ENCODE peak calls at places on chromosome 1, in nine cellular contexts. E, K, V, F, H, C, X, J and N are unnamed samples.

GRCh38 chr1:71413441-71414170 is 332.8 kb upstream of the ZRANB2 start:
- DNase-seq in E (no peak), X (no peak), K (no peak), V (no peak), H (no peak), J (no peak), F (no peak), C (no peak), N (no peak)

GRCh38 chr1:57833296-57833695 is 409.4 kb upstream of the DAB1 start:
- DNase-seq in K (no peak), V (no peak), C (no peak), J (no peak), X (no peak), F (no peak), E (no peak), H (no peak), N (no peak)

GRCh38 chr1:160416369-160416768 is 16.0 kb downstream of the VANGL2 start:
- DNase-seq in H (no peak), K (peak; percentile 42), X (no peak), C (no peak), J (no peak), F (peak; percentile 36), V (peak; percentile 34), E (no peak), N (peak; percentile 33)

GRCh38 chr1:56298866-56299265 is 280.5 kb downstream of the PLPP3 start:
- DNase-seq in H (no peak), X (no peak), J (no peak), K (no peak), F (no peak), C (no peak), V (no peak), E (no peak), N (no peak)

GRCh38 chr1:39102537-39103320 is 76.6 kb downstream of the NDUFS5 start:
- DNase-seq in H (no peak), C (no peak), F (peak; percentile 50), E (peak; percentile 46), K (no peak), J (peak; percentile 42), X (no peak), V (peak; percentile 67), N (peak; percentile 69)

GRCh38 chr1:63774617-63775417 is 1.0 kb downstream of the ROR1 start:
- DNase-seq in X (peak; percentile 18), K (peak; percentile 13), H (no peak), V (peak; percentile 92), J (no peak), C (peak; percentile 46), E (peak; percentile 15), F (no peak), N (no peak)

GRCh38 chr1:206662396-206663092 is 22.2 kb upstream of the MAPKAPK2 start:
- DNase-seq in K (no peak), X (no peak), V (no peak), J (no peak), F (no peak), E (no peak), H (no peak), C (no peak), N (no peak)

GRCh38 chr1:159900086-159900680 is at the start of gene CFAP45:
- DNase-seq in C (peak; percentile 72), V (peak; percentile 86), X (no peak), K (no peak), F (peak; percentile 65), E (no peak), J (peak; percentile 69), H (no peak), N (peak; percentile 65)

GRCh38 chr1:113758631-113759340 is 500 bp downstream of the PHTF1 start:
- DNase-seq in X (peak; percentile 13), E (peak; percentile 57), C (peak; percentile 73), H (peak; percentile 55), K (peak; percentile 20), F (peak; percentile 23), J (peak; percentile 69), V (peak; percentile 95), N (peak; percentile 30)

GRCh38 chr1:94218332-94218731 is 19.1 kb downstream of the ARHGAP29 start:
- DNase-seq in C (no peak), V (no peak), H (no peak), K (no peak), J (no peak), F (no peak), X (no peak), E (no peak), N (no peak)

GRCh38 chr1:79293611-79294010 is 287.1 kb upstream of the ADGRL4 start:
- DNase-seq in V (no peak), H (no peak), K (no peak), J (no peak), C (no peak), F (no peak), X (no peak), E (no peak), N (no peak)

GRCh38 chr1:85550784-85551516 is 29.6 kb upstream of the CCN1 start:
- DNase-seq in K (no peak), F (no peak), C (no peak), E (no peak), H (no peak), J (no peak), X (no peak), V (no peak), N (no peak)

GRCh38 chr1:212613440-212614335 is 5.1 kb downstream of the ATF3 start:
- DNase-seq in K (no peak), V (no peak), C (no peak), H (no peak), J (no peak), F (no peak), X (no peak), E (no peak), N (no peak)

GRCh38 chr1:202624781-202625108 is 85.5 kb downstream of the SYT2 start:
- DNase-seq in V (no peak), C (no peak), X (no peak), H (no peak), E (no peak), K (no peak), F (no peak), J (no peak), N (no peak)

GRCh38 chr1:233245191-233245765 is 50.2 kb downstream of the PCNX2 start:
- DNase-seq in F (no peak), K (no peak), H (no peak), E (no peak), V (no peak), X (no peak), C (no peak), J (no peak), N (no peak)

GRCh38 chr1:219340796-219341195 is 167.1 kb downstream of the LYPLAL1 start:
- DNase-seq in X (peak; percentile 4), F (no peak), J (no peak), V (no peak), H (no peak), K (no peak), C (no peak), E (no peak), N (no peak)

GRCh38 chr1:79811173-79811572 is 804.6 kb upstream of the ADGRL4 start:
- DNase-seq in H (no peak), J (no peak), F (no peak), X (no peak), E (no peak), K (peak; percentile 0), C (no peak), V (no peak), N (no peak)

GRCh38 chr1:227999056-227999930 is 7.5 kb upstream of the WNT3A start:
- DNase-seq in H (peak; percentile 44), F (peak; percentile 71), X (peak; percentile 53), C (no peak), E (peak; percentile 17), K (peak; percentile 90), V (peak; percentile 80), J (peak; percentile 8), N (peak; percentile 84)